ENCODE peak calls at places on chromosomes 13 and 19, in seven cellular contexts. O is transverse colon, Z is GM23338, V is HCT116, N is breast epithelium, S is stomach, D is prostate gland. K is an unnamed sample.

GRCh38 chr19:53992211-53992610 is 774 bp downstream of the CACNG6 start:
- DNase-seq in O (no peak), Z (no peak), V (no peak), N (no peak), S (no peak), D (no peak), K (no peak)

GRCh38 chr19:18385675-18386542 is at the start of gene GDF15:
- DNase-seq in O (peak; percentile 96), Z (peak; percentile 89), V (peak; percentile 90), N (peak; percentile 69), S (peak; percentile 96), D (peak; percentile 85), K (peak; percentile 87)

GRCh38 chr19:40623403-40624239 is 22.5 kb downstream of the LTBP4 start:
- DNase-seq in O (peak; percentile 85), Z (peak; percentile 98), V (peak; percentile 80), N (no peak), S (no peak), D (no peak), K (no peak)

GRCh38 chr13:66159526-66159925 is 1070.6 kb downstream of the PCDH9 start:
- DNase-seq in O (no peak), Z (no peak), V (no peak), N (no peak), S (no peak), D (no peak), K (no peak)

GRCh38 chr19:44476559-44477408 is 23.5 kb downstream of the ZNF180 start:
- DNase-seq in O (no peak), Z (peak; percentile 46), V (no peak), N (no peak), S (no peak), D (no peak), K (no peak)

GRCh38 chr19:29579308-29579910 is 26.7 kb upstream of the POP4 start:
- DNase-seq in O (no peak), Z (no peak), V (no peak), N (peak; percentile 12), S (no peak), D (no peak), K (peak; percentile 62)

GRCh38 chr13:62931901-62932883 is 1516.5 kb upstream of the PCDH20 start:
- DNase-seq in O (no peak), Z (no peak), V (no peak), N (no peak), S (no peak), D (no peak), K (no peak)

GRCh38 chr19:45250832-45251451 is at the start of gene MARK4:
- DNase-seq in O (peak; percentile 49), Z (peak; percentile 70), V (peak; percentile 16), N (no peak), S (peak; percentile 51), D (peak; percentile 35), K (no peak)

GRCh38 chr19:29530549-29531457 is 5.0 kb downstream of the VSTM2B start:
- DNase-seq in O (no peak), Z (peak; percentile 27), V (no peak), N (no peak), S (no peak), D (no peak), K (no peak)

GRCh38 chr19:44072543-44073401 is 813 bp downstream of the ZNF284 start:
- DNase-seq in O (no peak), Z (peak; percentile 2), V (no peak), N (no peak), S (no peak), D (no peak), K (no peak)

GRCh38 chr19:30373593-30373992 is 1.4 kb downstream of the ZNF536 start:
- DNase-seq in O (no peak), Z (peak; percentile 91), V (no peak), N (no peak), S (peak; percentile 7), D (no peak), K (peak; percentile 41)

GRCh38 chr13:82947121-82948077 is 934.9 kb downstream of the SLITRK1 start:
- DNase-seq in O (no peak), Z (no peak), V (no peak), N (no peak), S (no peak), D (no peak), K (no peak)

GRCh38 chr19:1945899-1946298 is 4.9 kb downstream of the CSNK1G2 start:
- DNase-seq in O (peak; percentile 65), Z (peak; percentile 93), V (no peak), N (no peak), S (peak; percentile 40), D (no peak), K (no peak)

GRCh38 chr19:15466851-15467733 is 2.7 kb upstream of the RASAL3 start:
- DNase-seq in O (peak; percentile 23), Z (no peak), V (no peak), N (no peak), S (no peak), D (no peak), K (no peak)

GRCh38 chr19:7540761-7541480 is 5.4 kb downstream of the PNPLA6 start:
- DNase-seq in O (no peak), Z (peak; percentile 93), V (peak; percentile 36), N (no peak), S (no peak), D (no peak), K (no peak)

GRCh38 chr19:21765151-21765550 is 2.2 kb downstream of the ZNF100 start:
- DNase-seq in O (no peak), Z (no peak), V (peak; percentile 2), N (no peak), S (no peak), D (no peak), K (no peak)

GRCh38 chr19:4870025-4870700 is 2.7 kb upstream of the PLIN3 start:
- DNase-seq in O (peak; percentile 65), Z (peak; percentile 37), V (peak; percentile 95), N (no peak), S (peak; percentile 42), D (no peak), K (no peak)

DNA sequence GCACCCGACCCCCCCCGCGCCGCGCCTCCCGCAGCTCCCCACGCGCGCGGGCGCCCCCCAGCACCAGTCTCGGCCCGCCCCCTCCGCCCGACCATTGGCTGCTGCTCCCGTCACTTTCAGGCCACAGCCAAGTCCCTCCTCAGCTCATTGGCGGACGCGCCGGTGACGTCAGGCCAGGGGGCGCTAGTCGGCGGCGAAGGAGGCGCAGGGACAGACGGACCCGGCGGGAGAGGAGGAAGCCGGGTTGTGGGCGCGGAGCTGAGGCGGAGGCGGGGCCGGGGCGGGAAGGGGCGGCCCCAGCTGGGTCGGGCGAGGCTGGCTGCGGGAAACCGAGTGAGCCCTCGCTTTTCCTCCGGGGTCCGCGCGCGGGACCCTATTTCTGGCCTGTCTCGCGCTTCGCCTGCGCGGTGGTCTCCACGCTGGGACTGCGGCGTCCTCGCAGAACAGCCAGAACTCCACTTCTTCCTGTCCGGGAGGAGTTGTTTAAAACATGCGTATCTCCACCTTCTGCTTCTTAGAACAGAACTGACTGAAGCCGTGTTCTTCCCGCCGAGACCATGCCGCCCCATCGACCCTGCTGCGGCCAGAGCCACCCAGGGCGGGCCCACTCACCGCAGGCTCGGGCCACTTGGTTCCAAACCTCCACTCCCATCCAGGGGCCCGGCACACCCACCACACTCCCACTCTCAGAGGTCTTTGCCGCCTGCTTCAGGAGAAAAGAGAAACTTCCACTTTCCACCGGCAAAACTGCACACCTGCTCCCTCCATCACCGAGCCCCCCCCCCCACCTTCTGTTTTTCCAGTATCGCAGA is 459 bp upstream of the TMTC4 start:
- DNase-seq in O (peak; percentile 100), Z (peak; percentile 98), V (peak; percentile 92), N (peak; percentile 99), S (peak; percentile 100), D (peak; percentile 100), K (peak; percentile 99)
- H3K27ac ChIP-seq in O (peak overlapping the region; percentile 96), Z (no peak overlapping the region), V (peak overlapping the region; percentile 94), N (peak overlapping the region; percentile 84), S (peak overlapping the region; percentile 80), D (peak overlapping the region; percentile 69), K (peak overlapping the region; percentile 88)

DNA sequence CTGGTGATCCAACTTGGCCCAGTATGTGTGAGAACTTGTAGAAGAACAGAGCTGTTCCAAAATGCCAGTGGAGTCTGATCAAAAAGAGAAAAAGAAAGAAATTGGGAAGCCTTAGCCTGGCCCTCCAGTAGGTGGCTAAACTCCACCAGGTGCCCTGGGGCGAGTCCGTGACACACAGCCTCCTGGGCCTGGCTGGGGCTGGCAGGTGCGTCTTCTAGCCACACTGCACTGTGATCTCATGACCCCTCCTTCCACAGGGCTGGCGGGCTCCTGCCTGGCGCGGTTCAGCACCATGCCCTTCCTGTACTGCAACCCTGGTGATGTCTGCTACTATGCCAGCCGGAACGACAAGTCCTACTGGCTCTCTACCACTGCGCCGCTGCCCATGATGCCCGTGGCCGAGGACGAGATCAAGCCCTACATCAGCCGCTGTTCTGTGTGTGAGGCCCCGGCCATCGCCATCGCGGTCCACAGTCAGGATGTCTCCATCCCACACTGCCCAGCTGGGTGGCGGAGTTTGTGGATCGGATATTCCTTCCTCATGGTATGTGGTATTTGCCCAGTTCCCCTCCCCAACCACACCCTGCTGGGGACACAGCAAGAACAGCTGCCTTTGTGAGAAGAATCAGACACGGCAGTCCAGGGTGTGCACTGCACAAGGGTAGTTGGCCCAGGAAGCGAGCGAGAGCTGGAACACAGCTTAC is 53.7 kb downstream of the RAB20 start:
- DNase-seq in O (peak; percentile 82), Z (no peak), V (no peak), N (peak; percentile 60), S (peak; percentile 91), D (no peak), K (no peak)
- TF ChIP-seq POLR2AphosphoS5 in O (peak; percentile 82), Z (no peak), V (no peak), N (peak; percentile 16), S (no peak), D (no peak), K (no peak)

DNA sequence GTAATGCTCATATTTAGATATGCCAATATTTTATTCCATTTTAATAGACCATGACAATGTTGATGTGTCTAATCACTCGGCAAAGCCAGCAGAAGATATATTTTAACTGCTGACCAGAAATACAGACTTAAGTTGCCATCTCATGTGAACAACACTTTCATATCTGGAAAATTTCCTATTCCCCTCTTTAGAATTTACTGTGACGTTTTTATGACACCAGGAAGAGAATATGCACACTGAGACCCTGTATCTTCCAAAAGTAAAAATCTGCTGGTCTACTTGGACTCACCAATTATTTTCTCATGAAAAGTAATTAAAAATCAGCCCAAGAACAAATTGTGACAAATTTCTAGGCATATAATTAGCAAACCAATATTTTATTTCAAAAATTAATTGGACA is 2.1 kb downstream of the PROSER1 start:
- DNase-seq in O (no peak), Z (no peak), V (no peak), N (no peak), S (no peak), D (no peak), K (no peak)
- H3K4me3 ChIP-seq in O (no peak overlapping the region), Z (peak overlapping the region; percentile 86), V (peak overlapping the region; percentile 89), N (peak overlapping the region; percentile 90), S (peak overlapping the region; percentile 91), D (peak overlapping the region; percentile 68), K (peak overlapping the region; percentile 83)

GRCh38 chr13:99086869-99087129 is 108.9 kb upstream of the DOCK9 start:
- DNase-seq in O (peak; percentile 47), Z (no peak), V (no peak), N (no peak), S (no peak), D (peak; percentile 19), K (peak; percentile 75)

GRCh38 chr13:99086149-99086868 is 108.4 kb upstream of the DOCK9 start:
- DNase-seq in O (peak; percentile 60), Z (peak; percentile 62), V (no peak), N (no peak), S (peak; percentile 62), D (peak; percentile 40), K (no peak)

GRCh38 chr13:99087954-99088491 is 110.2 kb upstream of the DOCK9 start:
- DNase-seq in O (peak; percentile 19), Z (peak; percentile 50), V (no peak), N (no peak), S (no peak), D (no peak), K (no peak)

GRCh38 chr13:99085846-99086148 is 107.9 kb upstream of the DOCK9 start:
- DNase-seq in O (no peak), Z (no peak), V (no peak), N (no peak), S (no peak), D (no peak), K (no peak)

GRCh38 chr13:99087130-99087953 is 109.5 kb upstream of the DOCK9 start:
- DNase-seq in O (peak; percentile 95), Z (peak; percentile 98), V (peak; percentile 71), N (peak; percentile 91), S (peak; percentile 93), D (peak; percentile 91), K (peak; percentile 94)
- H3K27ac ChIP-seq in O (peak overlapping the region; percentile 96), Z (peak overlapping the region; percentile 75), V (peak overlapping the region; percentile 74), N (peak overlapping the region; percentile 98), S (peak overlapping the region; percentile 97), D (peak overlapping the region; percentile 97), K (peak overlapping the region; percentile 93)

K was measured in suprapubic skin.